ENCODE peak calls at places on chromosome 1, in five cellular contexts. Y, S, V, I and M are unnamed samples.
A peak's percentile ranks its signal among the peaks of the same experiment; 100 is the strongest.

GRCh38 chr1:32958827-32959226 is 5.8 kb downstream of the RNF19B start:
- DNase-seq in Y (no peak), S (no peak), V (no peak), I (no peak), M (no peak)

GRCh38 chr1:212178830-212179370 is 106.3 kb upstream of the PPP2R5A start:
- DNase-seq in Y (no peak), S (no peak), V (no peak), I (no peak), M (no peak)

GRCh38 chr1:76425104-76425842 is 350.7 kb downstream of the ST6GALNAC3 start:
- DNase-seq in Y (no peak), S (no peak), V (no peak), I (no peak), M (no peak)

GRCh38 chr1:47795102-47795501 is 202.1 kb downstream of the TRABD2B start:
- DNase-seq in Y (no peak), S (no peak), V (no peak), I (no peak), M (no peak)

GRCh38 chr1:201602413-201603265 is 63.7 kb downstream of the NAV1 start:
- DNase-seq in Y (no peak), S (no peak), V (peak; percentile 32), I (no peak), M (no peak)

GRCh38 chr1:26317612-26318337 is at the start of gene CD52:
- DNase-seq in Y (peak; percentile 78), S (no peak), V (no peak), I (no peak), M (no peak)

GRCh38 chr1:185775505-185775904 is 41.3 kb downstream of the HMCN1 start:
- DNase-seq in Y (no peak), S (no peak), V (no peak), I (no peak), M (no peak)

GRCh38 chr1:30523055-30524020 is 200.0 kb downstream of the MATN1 start:
- DNase-seq in Y (no peak), S (peak; percentile 79), V (peak; percentile 92), I (no peak), M (no peak)

GRCh38 chr1:52636701-52637695 is 4.0 kb downstream of the SHISAL2A start:
- DNase-seq in Y (no peak), S (no peak), V (peak; percentile 59), I (no peak), M (no peak)

DNA sequence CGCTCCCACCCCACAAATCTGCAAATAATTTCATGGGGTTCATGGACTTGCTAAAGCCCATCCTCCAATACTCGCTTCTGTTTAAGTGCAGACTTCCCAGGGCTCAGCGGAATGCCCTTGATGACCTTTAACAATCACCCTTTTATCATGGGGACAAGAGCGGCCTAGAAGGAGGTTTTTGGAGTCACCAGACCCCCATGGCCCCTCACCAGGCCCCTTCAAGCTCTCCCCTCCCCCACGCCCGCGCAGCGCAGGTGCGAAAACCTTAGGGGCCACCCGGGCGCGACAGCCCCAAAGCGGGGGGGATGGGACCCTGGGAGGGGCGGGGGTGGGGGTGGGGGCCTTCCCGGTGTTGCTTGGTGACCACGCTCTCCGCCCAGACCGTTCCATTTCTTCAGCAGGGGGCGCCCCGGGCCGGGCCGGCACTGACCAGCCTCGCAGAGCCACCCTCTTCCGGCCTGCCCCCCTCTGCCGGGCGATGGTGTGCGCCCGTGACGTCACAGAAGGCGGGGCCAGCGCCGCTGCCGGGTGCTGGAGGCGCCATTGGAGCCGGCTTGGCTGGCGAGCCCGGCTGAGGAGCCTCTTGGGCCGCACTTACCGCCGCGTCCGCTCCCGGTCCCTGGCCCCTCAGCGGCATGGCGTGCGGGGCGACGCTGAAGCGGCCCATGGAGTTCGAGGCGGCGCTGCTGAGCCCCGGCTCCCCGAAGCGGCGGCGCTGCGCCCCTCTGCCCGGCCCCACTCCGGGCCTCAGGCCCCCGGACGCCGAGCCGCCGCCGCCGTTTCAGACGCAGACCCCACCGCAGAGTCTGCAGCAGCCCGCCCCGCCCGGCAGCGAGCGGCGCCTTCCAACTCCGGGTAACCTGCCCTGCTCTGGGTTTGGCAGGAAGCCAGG is at the start of gene AKIRIN1:
- DNase-seq in Y (peak; percentile 99), S (peak; percentile 99), V (peak; percentile 94), I (peak; percentile 98), M (peak; percentile 92)
- TF ChIP-seq CTCF in Y (no peak), S (peak; percentile 38), V (no peak), I (peak; percentile 38), M (peak; percentile 32)

GRCh38 chr1:61087574-61087973 is 5.2 kb downstream of the NFIA start:
- DNase-seq in Y (no peak), S (peak; percentile 66), V (no peak), I (no peak), M (no peak)

GRCh38 chr1:61084560-61084991 is 2.2 kb downstream of the NFIA start:
- DNase-seq in Y (no peak), S (no peak), V (no peak), I (no peak), M (no peak)

GRCh38 chr1:61083799-61084385 is 1.5 kb downstream of the NFIA start:
- DNase-seq in Y (no peak), S (no peak), V (no peak), I (no peak), M (no peak)

GRCh38 chr1:61086245-61086644 is 3.9 kb downstream of the NFIA start:
- DNase-seq in Y (no peak), S (no peak), V (no peak), I (no peak), M (no peak)

DNA sequence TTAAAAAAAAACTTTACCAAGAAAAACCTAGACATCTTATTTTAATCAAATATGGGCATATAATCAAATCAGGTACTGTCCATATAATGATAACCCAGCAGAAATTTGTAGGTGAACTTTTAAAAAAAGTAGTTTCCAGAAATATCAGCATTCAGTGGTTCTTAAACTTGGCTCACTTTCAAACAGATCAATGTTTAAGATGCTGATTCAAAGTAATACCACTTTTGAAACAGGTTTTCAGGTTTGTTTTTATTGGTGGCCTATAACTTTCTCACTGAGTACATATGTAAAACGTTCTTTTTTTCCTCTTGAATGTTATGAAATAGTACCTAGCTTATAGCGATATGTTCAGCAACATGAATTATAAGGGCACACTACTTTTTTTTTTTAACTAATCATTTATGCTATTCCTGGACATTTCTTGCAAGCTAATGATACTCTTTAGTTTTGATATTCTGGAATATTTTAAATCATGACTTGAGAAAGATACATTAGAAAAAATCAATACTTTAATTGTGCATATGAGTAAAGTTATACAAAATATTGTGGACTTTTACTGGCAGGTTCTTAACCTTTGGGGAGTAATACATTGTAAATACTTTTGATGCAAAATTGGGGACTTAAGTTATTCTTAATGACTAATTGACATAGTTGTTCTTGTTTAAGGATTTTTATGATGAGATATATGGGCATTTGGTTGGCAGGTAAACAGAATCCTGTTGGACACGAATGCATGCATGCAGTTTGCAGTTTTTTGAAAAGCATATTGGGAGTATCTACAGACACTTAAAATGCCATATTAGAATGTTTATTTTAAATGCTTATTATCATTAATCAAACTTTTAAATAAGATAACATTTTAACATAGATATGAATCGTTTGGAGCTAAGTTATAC is 3.1 kb downstream of the NFIA start:
- DNase-seq in Y (no peak), S (no peak), V (no peak), I (no peak), M (no peak)
- H3K27ac ChIP-seq in Y (no peak overlapping the region), S (peak overlapping the region; percentile 97), V (no peak overlapping the region), I (peak overlapping the region; percentile 94), M (peak overlapping the region; percentile 94)

GRCh38 chr1:62230724-62231123 is 36.1 kb downstream of the L1TD1 start:
- DNase-seq in Y (no peak), S (no peak), V (peak; percentile 99), I (no peak), M (no peak)

GRCh38 chr1:62232885-62233284 is 38.2 kb downstream of the L1TD1 start:
- DNase-seq in Y (no peak), S (no peak), V (peak; percentile 76), I (no peak), M (no peak)

GRCh38 chr1:62235576-62235975 is 40.9 kb downstream of the L1TD1 start:
- DNase-seq in Y (no peak), S (no peak), V (no peak), I (no peak), M (no peak)

GRCh38 chr1:62234709-62235108 is 40.1 kb downstream of the L1TD1 start:
- DNase-seq in Y (no peak), S (no peak), V (no peak), I (no peak), M (no peak)

DNA sequence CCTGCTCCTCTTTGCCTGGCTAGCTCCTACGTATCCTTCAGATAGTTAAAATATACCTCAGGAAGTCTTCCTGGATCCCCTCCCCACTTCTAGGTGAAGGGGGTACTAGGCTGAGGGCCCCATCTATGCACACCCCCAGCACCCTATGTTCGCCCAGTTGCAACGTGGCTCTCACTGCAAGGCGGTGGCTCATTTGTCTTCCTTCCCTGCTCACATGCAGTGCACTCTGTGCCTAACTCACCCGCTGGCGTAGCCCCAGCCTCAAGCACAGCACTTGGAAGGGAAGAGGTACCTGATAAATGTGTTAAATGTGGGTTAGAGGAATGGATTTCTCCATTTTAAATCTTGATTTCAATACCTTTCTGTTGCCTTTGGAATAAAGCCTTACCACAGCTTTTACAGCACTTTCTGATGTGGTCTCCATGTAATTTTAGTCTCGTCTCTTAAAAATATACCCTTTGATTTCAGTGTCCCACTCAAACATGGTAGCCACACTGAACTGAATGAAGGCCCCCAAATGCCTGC is 39.3 kb downstream of the L1TD1 start:
- DNase-seq in Y (no peak), S (no peak), V (no peak), I (no peak), M (no peak)
- H3K4me1 ChIP-seq in Y (peaks cover 7% of the 10 kb centered on the region), S (no peaks in the 10 kb centered on the region), V (peaks cover 77% of the 10 kb centered on the region), I (no peaks in the 10 kb centered on the region), M (no peaks in the 10 kb centered on the region)

GRCh38 chr1:15620155-15620545 is 2.9 kb downstream of the DDI2 start:
- DNase-seq in Y (no peak), S (no peak), V (peak; percentile 38), I (no peak), M (no peak)
- TF ChIP-seq CTCF in Y (no peak), S (no peak), V (no peak), I (no peak), M (no peak)

DNA sequence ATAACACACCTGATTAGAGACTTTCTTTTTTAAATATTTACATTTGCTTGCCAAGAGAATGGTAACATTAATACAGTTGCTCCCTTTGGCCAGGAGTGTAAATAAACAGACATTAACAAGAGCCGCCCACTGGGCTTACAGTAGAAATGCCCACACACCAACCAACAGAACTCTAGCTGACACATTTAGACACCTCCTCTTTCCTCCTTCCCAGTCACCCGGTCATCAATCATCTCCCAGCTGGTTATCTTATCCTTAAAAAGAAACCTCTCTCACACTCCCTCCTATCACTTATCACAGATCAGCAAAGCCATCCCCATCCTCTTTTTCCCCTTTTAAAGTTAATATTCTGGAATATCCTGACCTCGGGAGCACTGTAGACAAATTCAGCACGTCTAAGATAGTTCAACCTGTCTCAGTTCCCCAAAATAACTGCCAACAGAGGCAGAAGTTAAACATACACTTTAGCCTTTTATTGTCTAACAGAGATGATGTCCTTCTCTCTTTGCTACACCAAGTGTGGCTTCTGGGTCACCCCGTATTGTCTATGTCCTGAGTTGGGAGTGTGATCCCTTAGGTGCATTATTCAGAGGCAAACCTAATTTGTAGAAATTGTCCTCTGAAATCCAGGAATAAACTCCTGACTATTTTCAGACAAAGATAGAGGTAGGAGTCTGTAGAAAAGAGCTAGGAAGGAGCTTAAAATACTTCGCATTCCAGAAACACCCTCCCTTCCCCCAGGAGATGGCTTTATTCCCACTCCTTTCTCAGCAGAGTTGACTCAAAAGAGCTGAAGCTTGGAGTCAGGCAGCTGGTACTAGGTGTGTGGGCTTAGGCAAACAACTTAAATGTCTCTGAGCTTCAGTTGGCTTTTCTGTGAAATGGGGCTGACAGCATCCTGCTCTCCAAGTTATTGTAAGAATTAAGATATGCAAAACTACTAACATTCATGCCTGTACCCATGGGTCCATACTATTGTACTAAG is 8.8 kb downstream of the MYCL start:
- DNase-seq in Y (peak; percentile 63), S (no peak), V (peak; percentile 64), I (no peak), M (no peak)
- H3K27ac ChIP-seq in Y (peak overlapping the region; percentile 92), S (no peak overlapping the region), V (no peak overlapping the region), I (no peak overlapping the region), M (no peak overlapping the region)